ENCODE peak calls at places on chromosomes 3 and 15, in nine cellular contexts. H is neuronal stem cell, T is hepatocyte, M is HepG2, L is mesenchymal stem cell, P is OCI-LY7, U is osteoblast, Y is neural progenitor cell, W is IMR-90. O is an unnamed sample.
A peak's percentile ranks its signal among the peaks of the same experiment; 100 is the strongest.

GRCh38 chr3:57100046-57100695 is 39.7 kb downstream of the SPATA12 start:
- DNase-seq in H (peak; percentile 74), T (peak; percentile 88), M (peak; percentile 66), L (peak; percentile 73), P (peak; percentile 86), U (peak; percentile 79), Y (peak; percentile 81), W (peak; percentile 75), O (peak; percentile 81)

GRCh38 chr3:116037954-116038911 is 407.1 kb downstream of the LSAMP start:
- DNase-seq in H (no peak), T (no peak), M (no peak), L (no peak), P (peak; percentile 6), U (no peak), Y (no peak), W (no peak), O (peak; percentile 15)

GRCh38 chr15:46710561-46710960 is 1006.7 kb upstream of the SEMA6D start:
- DNase-seq in H (no peak), T (no peak), M (no peak), L (no peak), P (no peak), U (no peak), Y (no peak), W (no peak), O (peak; percentile 35)

GRCh38 chr15:99019558-99020540 is 12.3 kb upstream of the PGPEP1L start:
- DNase-seq in H (no peak), T (no peak), M (peak; percentile 21), L (peak; percentile 75), P (no peak), U (peak; percentile 90), Y (no peak), W (peak; percentile 65), O (no peak)

GRCh38 chr3:63576826-63577225 is 75.6 kb upstream of the SNTN start:
- DNase-seq in H (no peak), T (peak; percentile 54), M (no peak), L (no peak), P (no peak), U (no peak), Y (no peak), W (no peak), O (no peak)

GRCh38 chr3:107664614-107665013 is 141.9 kb downstream of the BBX start:
- DNase-seq in H (no peak), T (no peak), M (no peak), L (no peak), P (no peak), U (no peak), Y (peak; percentile 20), W (no peak), O (no peak)

GRCh38 chr3:132034097-132034485 is 723 bp downstream of the CPNE4 start:
- DNase-seq in H (no peak), T (no peak), M (no peak), L (no peak), P (no peak), U (no peak), Y (peak; percentile 12), W (no peak), O (no peak)

GRCh38 chr3:14822134-14822533 is 3.4 kb downstream of the FGD5 start:
- DNase-seq in H (no peak), T (no peak), M (no peak), L (no peak), P (no peak), U (no peak), Y (no peak), W (no peak), O (no peak)

GRCh38 chr3:150174179-150174578 is 203.5 kb upstream of the PFN2 start:
- DNase-seq in H (no peak), T (no peak), M (no peak), L (no peak), P (no peak), U (no peak), Y (no peak), W (no peak), O (no peak)

GRCh38 chr15:84034831-84035753 is 200.5 kb upstream of the GOLGA6L4 start:
- DNase-seq in H (no peak), T (peak; percentile 58), M (peak; percentile 6), L (peak; percentile 30), P (peak; percentile 27), U (no peak), Y (peak; percentile 42), W (peak; percentile 55), O (peak; percentile 41)

GRCh38 chr15:91909111-91909510 is 55.6 kb downstream of the SLCO3A1 start:
- DNase-seq in H (no peak), T (no peak), M (no peak), L (no peak), P (no peak), U (no peak), Y (no peak), W (no peak), O (no peak)

GRCh38 chr15:40943764-40944365 is 9.4 kb upstream of the CHAC1 start:
- DNase-seq in H (no peak), T (no peak), M (no peak), L (no peak), P (no peak), U (peak; percentile 65), Y (no peak), W (no peak), O (no peak)

GRCh38 chr3:36907911-36908646 is 36.8 kb downstream of the TRANK1 start:
- DNase-seq in H (no peak), T (no peak), M (peak; percentile 25), L (peak; percentile 89), P (peak; percentile 73), U (peak; percentile 94), Y (no peak), W (peak; percentile 81), O (peak; percentile 76)

GRCh38 chr3:43675593-43675992 is 15.1 kb upstream of the ABHD5 start:
- DNase-seq in H (no peak), T (no peak), M (no peak), L (no peak), P (no peak), U (no peak), Y (no peak), W (no peak), O (no peak)
- H2AFZ ChIP-seq in H (no peak overlapping the region), T (no peak overlapping the region), M (no peak overlapping the region), L (no peak overlapping the region), P (no peak overlapping the region), U (no peak overlapping the region), Y (no peak overlapping the region), W (no peak overlapping the region), O (no peak overlapping the region)

DNA sequence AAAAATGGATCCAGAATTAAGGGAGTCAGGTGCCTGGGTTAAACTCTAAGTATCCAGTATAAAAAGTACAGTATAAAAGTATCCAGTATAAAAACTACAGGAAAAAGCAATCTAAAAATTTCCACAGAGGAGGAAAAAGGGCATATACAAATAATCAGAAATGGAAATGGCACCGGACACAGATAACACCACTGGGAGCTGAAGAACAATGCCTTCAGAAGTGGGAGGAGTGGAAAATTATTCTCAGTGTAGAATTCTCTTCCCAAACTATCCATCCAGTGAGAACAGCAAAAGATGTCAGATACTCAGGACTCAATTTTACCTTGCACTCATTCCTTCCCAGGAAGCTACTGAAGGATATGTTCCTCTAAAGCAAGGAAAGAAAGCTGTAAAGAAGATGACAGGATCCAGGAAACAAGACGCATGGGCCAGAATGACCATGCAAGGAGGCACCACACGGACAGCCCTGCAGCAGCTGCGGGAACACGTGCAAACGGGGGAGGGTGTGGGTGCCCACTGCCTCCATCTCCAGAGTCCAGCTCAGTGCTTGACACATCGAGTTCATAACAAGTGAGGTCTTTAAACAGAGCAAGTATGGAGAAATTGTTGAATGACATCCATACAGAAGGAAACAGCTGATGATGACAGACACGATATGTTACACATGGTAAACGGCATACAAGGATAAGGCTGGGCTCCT is 68.5 kb downstream of the CHSY1 start:
- DNase-seq in H (no peak), T (no peak), M (no peak), L (no peak), P (no peak), U (no peak), Y (no peak), W (peak; percentile 86), O (no peak)
- H3K36me3 ChIP-seq in H (peaks cover 4% of the 10 kb centered on the region), T (no peaks in the 10 kb centered on the region), M (peaks cover 2% of the 10 kb centered on the region), L (peaks cover 32% of the 10 kb centered on the region), P (no peaks in the 10 kb centered on the region), U (peaks cover 37% of the 10 kb centered on the region), Y (no peaks in the 10 kb centered on the region), W (peaks cover 13% of the 10 kb centered on the region), O (peaks cover 9% of the 10 kb centered on the region)

GRCh38 chr15:96199111-96199510 is 131.4 kb upstream of the NR2F2 start:
- DNase-seq in H (no peak), T (no peak), M (no peak), L (no peak), P (no peak), U (no peak), Y (no peak), W (no peak), O (no peak)

GRCh38 chr15:96201696-96202095 is 128.8 kb upstream of the NR2F2 start:
- DNase-seq in H (no peak), T (no peak), M (no peak), L (no peak), P (no peak), U (no peak), Y (no peak), W (no peak), O (no peak)

GRCh38 chr15:96200357-96200972 is 130.0 kb upstream of the NR2F2 start:
- DNase-seq in H (no peak), T (no peak), M (no peak), L (no peak), P (no peak), U (no peak), Y (no peak), W (no peak), O (no peak)
- H3K4me2 ChIP-seq in H (no peak overlapping the region), T (no peak overlapping the region), M (no peak overlapping the region), L (no peak overlapping the region), P (no peak overlapping the region), U (no peak overlapping the region), Y (no peak overlapping the region), W (no peak overlapping the region), O (no peak overlapping the region)

GRCh38 chr3:170233532-170233931 is 11.3 kb downstream of the PRKCI start:
- DNase-seq in H (no peak), T (peak; percentile 21), M (peak; percentile 5), L (peak; percentile 85), P (no peak), U (peak; percentile 59), Y (no peak), W (peak; percentile 94), O (no peak)
- H2AFZ ChIP-seq in H (no peak overlapping the region), T (no peak overlapping the region), M (no peak overlapping the region), L (no peak overlapping the region), P (no peak overlapping the region), U (no peak overlapping the region), Y (no peak overlapping the region), W (no peak overlapping the region), O (no peak overlapping the region)

O was measured in MM.1S.